ENCODE peak calls at places on chromosomes 2 and 18, in four cellular contexts. L, X, Z and T are unnamed samples.
A peak's percentile ranks its signal among the peaks of the same experiment; 100 is the strongest.

GRCh38 chr2:238727585-238728321 is 120.1 kb upstream of the TWIST2 start:
- DNase-seq in L (no peak), X (no peak), Z (peak; percentile 45), T (peak; percentile 99)

GRCh38 chr18:55439036-55439435 is 149.0 kb downstream of the TCF4 start:
- DNase-seq in X (no peak), Z (no peak), L (no peak), T (no peak)

GRCh38 chr2:38873763-38874162 is 2.0 kb downstream of the DHX57 start:
- DNase-seq in L (no peak), X (no peak), Z (no peak), T (no peak)

GRCh38 chr2:38446418-38446817 is 69.3 kb upstream of the ATL2 start:
- DNase-seq in Z (peak; percentile 18), L (no peak), X (no peak), T (no peak)

GRCh38 chr2:206150168-206150567 is 9.1 kb downstream of the NDUFS1 start:
- DNase-seq in X (no peak), Z (no peak), L (no peak), T (no peak)

GRCh38 chr2:239544846-239545465 is 144.1 kb upstream of the HDAC4 start:
- DNase-seq in Z (no peak), L (no peak), X (no peak), T (no peak)

GRCh38 chr2:189698020-189698887 is 23.8 kb downstream of the ANKAR start:
- DNase-seq in L (no peak), X (peak; percentile 19), Z (peak; percentile 69), T (peak; percentile 56)

GRCh38 chr2:24435391-24436316 is 55.4 kb upstream of the NCOA1 start:
- DNase-seq in L (no peak), X (no peak), Z (peak; percentile 82), T (peak; percentile 67)

GRCh38 chr18:13597068-13597467 is 129.3 kb downstream of the FAM210A start:
- DNase-seq in X (no peak), Z (peak; percentile 1), L (no peak), T (no peak)

GRCh38 chr2:24908316-24908937 is 11.6 kb downstream of the ADCY3 start:
- DNase-seq in X (no peak), Z (no peak), L (peak; percentile 13), T (no peak)

GRCh38 chr18:48688961-48689360 is 150.1 kb downstream of the CTIF start:
- DNase-seq in L (peak; percentile 10), X (no peak), Z (no peak), T (no peak)

GRCh38 chr2:169759987-169760386 is 26.4 kb downstream of the KLHL23 start:
- DNase-seq in L (no peak), Z (no peak), X (no peak), T (no peak)

GRCh38 chr2:113886479-113887383 is 3.2 kb upstream of the ACTR3 start:
- DNase-seq in Z (peak; percentile 76), X (peak; percentile 77), L (peak; percentile 71), T (peak; percentile 92)

GRCh38 chr2:215851091-215851490 is 162.3 kb downstream of the MREG start:
- DNase-seq in X (no peak), Z (peak; percentile 51), L (no peak), T (peak; percentile 59)

GRCh38 chr2:120470717-120471060 is 124.8 kb downstream of the INHBB start:
- DNase-seq in X (no peak), Z (no peak), L (no peak), T (no peak)

GRCh38 chr2:98519156-98519555 is 74.5 kb downstream of the INPP4A start:
- DNase-seq in Z (no peak), X (no peak), L (no peak), T (no peak)

GRCh38 chr2:5690231-5690630 is 2.0 kb upstream of the SOX11 start:
- DNase-seq in X (no peak), Z (no peak), L (no peak), T (no peak)

GRCh38 chr2:159251296-159252173 is 35.0 kb downstream of the WDSUB1 start:
- DNase-seq in Z (no peak), L (no peak), X (no peak), T (no peak)

GRCh38 chr2:14420851-14421250 is 211.7 kb upstream of the LRATD1 start:
- DNase-seq in Z (no peak), L (no peak), X (peak; percentile 64), T (peak; percentile 42)

GRCh38 chr2:32931945-32932709 is 14.6 kb upstream of the LTBP1 start:
- DNase-seq in X (no peak), Z (no peak), L (no peak), T (no peak)

GRCh38 chr18:3060667-3061580 is 48.0 kb upstream of the LPIN2 start:
- DNase-seq in X (no peak), Z (no peak), L (peak; percentile 76), T (no peak)

GRCh38 chr2:86211796-86212188 is 12.5 kb downstream of the MRPL35 start:
- DNase-seq in X (no peak), Z (no peak), L (no peak), T (no peak)

GRCh38 chr2:233100192-233100998 is 40.3 kb downstream of the INPP5D start:
- DNase-seq in L (no peak), Z (no peak), X (no peak), T (no peak)

GRCh38 chr2:108217211-108217610 is 22.6 kb upstream of the SULT1C3 start:
- DNase-seq in X (no peak), L (no peak), Z (no peak), T (no peak)

GRCh38 chr18:13281406-13281805 is 62.8 kb downstream of the LDLRAD4 start:
- DNase-seq in L (no peak), Z (no peak), X (no peak), T (no peak)

GRCh38 chr2:233290446-233290845 is 17.2 kb upstream of the SAG start:
- DNase-seq in X (no peak), L (no peak), Z (no peak), T (no peak)

GRCh38 chr18:79616651-79617518 is 62.7 kb upstream of the CTDP1 start:
- DNase-seq in X (peak; percentile 3), Z (peak; percentile 26), L (peak; percentile 68), T (peak; percentile 10)

GRCh38 chr2:99899058-99899855 is 243.1 kb downstream of the AFF3 start:
- DNase-seq in X (no peak), L (no peak), Z (no peak), T (no peak)

DNA sequence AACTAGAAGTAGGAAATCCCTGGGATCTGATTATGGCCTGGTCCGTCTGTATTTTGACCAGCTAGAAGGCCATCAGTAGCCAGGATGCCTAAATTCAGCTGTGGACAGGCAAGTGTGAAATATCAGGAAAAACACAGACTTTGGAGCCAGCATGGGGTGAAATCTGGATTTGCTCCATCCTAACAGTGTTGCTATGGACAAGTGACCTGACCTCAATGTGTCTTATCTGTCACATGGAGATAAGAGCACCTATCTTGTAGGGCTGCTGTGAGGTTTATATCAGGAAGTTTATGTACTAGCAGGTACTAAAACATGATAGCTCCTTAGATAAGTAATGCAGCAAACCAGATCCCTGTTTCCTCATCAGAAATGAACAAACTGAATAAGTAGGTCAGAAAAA is 460.4 kb downstream of the STK39 start:
- DNase-seq in Z (no peak), X (no peak), L (no peak), T (no peak)
- H3K4me3 ChIP-seq in Z (no peak overlapping the region), X (no peak overlapping the region), L (no peak overlapping the region), T (no peak overlapping the region)

DNA sequence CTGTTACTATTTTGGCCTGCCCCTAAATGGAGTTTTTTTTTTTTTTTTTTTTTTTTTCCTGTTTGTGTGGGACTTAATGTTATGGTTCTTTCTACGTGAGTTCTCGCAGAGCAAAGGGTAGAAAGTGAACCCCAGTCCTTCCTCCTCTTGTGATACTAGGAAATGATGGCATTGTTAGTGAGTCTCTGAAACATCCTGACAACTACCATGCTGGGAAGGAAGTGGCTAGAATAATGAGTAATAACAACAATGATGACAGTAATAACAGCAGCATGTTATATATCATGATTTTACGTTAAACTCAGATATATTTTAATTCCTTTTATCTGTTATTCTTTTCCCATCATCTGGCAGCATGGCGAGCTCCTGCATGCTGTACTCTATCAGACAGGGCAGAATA is 216.2 kb upstream of the LINC00305 start:
- DNase-seq in Z (no peak), X (no peak), L (no peak), T (no peak)
- TF ChIP-seq CTCF in Z (no peak), X (no peak), L (no peak), T (no peak)

GRCh38 chr2:20218331-20219320 is 6.3 kb downstream of the SDC1 start:
- DNase-seq in X (peak; percentile 55), Z (no peak), L (peak; percentile 48), T (no peak)
- H3K4me3 ChIP-seq in X (no peak overlapping the region), Z (no peak overlapping the region), L (peak overlapping the region; percentile 10), T (no peak overlapping the region)

DNA sequence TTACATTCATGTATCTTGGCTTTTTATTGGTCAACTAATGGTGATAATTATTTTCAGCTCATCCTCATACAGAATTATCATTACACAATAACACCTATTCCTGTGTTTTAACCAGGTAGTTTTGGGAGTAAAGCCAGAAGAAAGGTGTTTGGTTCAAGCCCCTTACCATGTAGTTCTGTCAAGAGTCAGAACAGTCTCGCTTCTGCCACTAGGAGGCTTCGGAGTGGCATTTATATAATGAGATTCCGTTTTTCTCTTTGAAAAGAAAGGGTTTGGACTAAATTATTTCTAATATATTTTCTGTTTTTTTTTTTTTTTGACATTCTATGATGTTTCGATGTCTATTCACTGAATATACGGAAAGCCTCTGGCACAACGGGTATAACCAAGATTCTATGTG is 217.8 kb downstream of the CDH7 start:
- DNase-seq in Z (no peak), X (no peak), L (no peak), T (no peak)
- TF ChIP-seq CTCF in Z (no peak), X (no peak), L (no peak), T (no peak)

GRCh38 chr2:226797989-226798421 is 1.6 kb downstream of the IRS1 start:
- DNase-seq in Z (no peak), L (peak; percentile 77), X (no peak), T (peak; percentile 43)

GRCh38 chr2:226798422-226799210 is 1.0 kb downstream of the IRS1 start:
- DNase-seq in L (peak; percentile 85), X (peak; percentile 55), Z (peak; percentile 57), T (peak; percentile 50)

GRCh38 chr2:226796840-226797288 is 2.8 kb downstream of the IRS1 start:
- DNase-seq in X (no peak), L (peak; percentile 84), Z (peak; percentile 21), T (peak; percentile 68)

GRCh38 chr2:226796012-226796839 is 3.4 kb downstream of the IRS1 start:
- DNase-seq in L (peak; percentile 76), X (no peak), Z (no peak), T (peak; percentile 16)

GRCh38 chr2:226797289-226797988 is 2.2 kb downstream of the IRS1 start:
- DNase-seq in Z (no peak), X (no peak), L (peak; percentile 78), T (peak; percentile 67)
- H3K4me3 ChIP-seq in Z (peak overlapping the region; percentile 80), X (peak overlapping the region; percentile 82), L (peak overlapping the region; percentile 78), T (peak overlapping the region; percentile 86)

GRCh38 chr2:31765078-31765835 is 184.5 kb upstream of the SRD5A2 start:
- DNase-seq in L (no peak), Z (no peak), X (peak; percentile 58), T (no peak)

GRCh38 chr2:31764169-31764568 is 183.4 kb upstream of the SRD5A2 start:
- DNase-seq in L (no peak), Z (no peak), X (peak; percentile 50), T (peak; percentile 9)

GRCh38 chr2:31762085-31762484 is 181.3 kb upstream of the SRD5A2 start:
- DNase-seq in Z (no peak), X (no peak), L (no peak), T (no peak)
- TF ChIP-seq CTCF in Z (no peak), X (no peak), L (no peak), T (no peak)